ENCODE peak calls at places on chromosomes 16 and 17, in four cellular contexts. One of them, this sample, is unnamed.

GRCh38 chr17:50213026-50214015 is 11.9 kb upstream of the COL1A1 start:
- DNase-seq in effector memory CD4-positive, alpha-beta T cell: no peak
- DNase-seq in GM12891: peak
- DNase-seq in stimulated activated CD8-positive, alpha-beta memory T cell treated with anti-CD3 and anti-CD28 coated beads, Interleukin-4, amount 100 ng/mL, for 4 hours: no peak
- DNase-seq in this sample: no peak

GRCh38 chr17:36938566-36939058 is 1.3 kb downstream of the LHX1 start:
- DNase-seq in effector memory CD4-positive, alpha-beta T cell: no peak
- DNase-seq in GM12891: no peak
- DNase-seq in stimulated activated CD8-positive, alpha-beta memory T cell treated with anti-CD3 and anti-CD28 coated beads, Interleukin-4, amount 100 ng/mL, for 4 hours: no peak
- DNase-seq in this sample: no peak

GRCh38 chr17:36212958-36213357 is 2.1 kb downstream of the CCL4L2 start:
- DNase-seq in effector memory CD4-positive, alpha-beta T cell: no peak
- DNase-seq in GM12891: no peak
- DNase-seq in stimulated activated CD8-positive, alpha-beta memory T cell treated with anti-CD3 and anti-CD28 coated beads, Interleukin-4, amount 100 ng/mL, for 4 hours: no peak
- DNase-seq in this sample: no peak

GRCh38 chr17:31067699-31068184 is 27.0 kb upstream of the NF1 start:
- DNase-seq in effector memory CD4-positive, alpha-beta T cell: no peak
- DNase-seq in GM12891: no peak
- DNase-seq in stimulated activated CD8-positive, alpha-beta memory T cell treated with anti-CD3 and anti-CD28 coated beads, Interleukin-4, amount 100 ng/mL, for 4 hours: no peak
- DNase-seq in this sample: no peak

GRCh38 chr16:59543641-59544040 is 809.5 kb upstream of the GOT2 start:
- DNase-seq in effector memory CD4-positive, alpha-beta T cell: no peak
- DNase-seq in GM12891: no peak
- DNase-seq in stimulated activated CD8-positive, alpha-beta memory T cell treated with anti-CD3 and anti-CD28 coated beads, Interleukin-4, amount 100 ng/mL, for 4 hours: no peak
- DNase-seq in this sample: no peak

GRCh38 chr17:62848334-62848733 is 40.2 kb upstream of the MARCHF10 start:
- DNase-seq in effector memory CD4-positive, alpha-beta T cell: no peak
- DNase-seq in GM12891: no peak
- DNase-seq in stimulated activated CD8-positive, alpha-beta memory T cell treated with anti-CD3 and anti-CD28 coated beads, Interleukin-4, amount 100 ng/mL, for 4 hours: no peak
- DNase-seq in this sample: no peak

GRCh38 chr16:67516296-67517177 is 12.1 kb upstream of the RIPOR1 start:
- DNase-seq in effector memory CD4-positive, alpha-beta T cell: no peak
- DNase-seq in GM12891: no peak
- DNase-seq in stimulated activated CD8-positive, alpha-beta memory T cell treated with anti-CD3 and anti-CD28 coated beads, Interleukin-4, amount 100 ng/mL, for 4 hours: no peak
- DNase-seq in this sample: no peak

GRCh38 chr16:27364493-27365141 is 37.4 kb upstream of the IL21R start:
- DNase-seq in effector memory CD4-positive, alpha-beta T cell: no peak
- DNase-seq in GM12891: no peak
- DNase-seq in stimulated activated CD8-positive, alpha-beta memory T cell treated with anti-CD3 and anti-CD28 coated beads, Interleukin-4, amount 100 ng/mL, for 4 hours: no peak
- DNase-seq in this sample: no peak

GRCh38 chr17:1577657-1578428 is 15.3 kb upstream of the PITPNA start:
- DNase-seq in effector memory CD4-positive, alpha-beta T cell: no peak
- DNase-seq in GM12891: peak
- DNase-seq in stimulated activated CD8-positive, alpha-beta memory T cell treated with anti-CD3 and anti-CD28 coated beads, Interleukin-4, amount 100 ng/mL, for 4 hours: no peak
- DNase-seq in this sample: no peak

GRCh38 chr16:75273054-75273925 is 21.9 kb upstream of the BCAR1 start:
- DNase-seq in effector memory CD4-positive, alpha-beta T cell: no peak
- DNase-seq in GM12891: no peak
- DNase-seq in stimulated activated CD8-positive, alpha-beta memory T cell treated with anti-CD3 and anti-CD28 coated beads, Interleukin-4, amount 100 ng/mL, for 4 hours: no peak
- DNase-seq in this sample: no peak

GRCh38 chr16:28317040-28317880 is 24.9 kb downstream of the SBK1 start:
- DNase-seq in effector memory CD4-positive, alpha-beta T cell: peak
- DNase-seq in GM12891: peak
- DNase-seq in stimulated activated CD8-positive, alpha-beta memory T cell treated with anti-CD3 and anti-CD28 coated beads, Interleukin-4, amount 100 ng/mL, for 4 hours: peak
- DNase-seq in this sample: peak

GRCh38 chr16:72657791-72658190 is 390.1 kb downstream of the ZFHX3 start:
- DNase-seq in effector memory CD4-positive, alpha-beta T cell: no peak
- DNase-seq in GM12891: peak
- DNase-seq in stimulated activated CD8-positive, alpha-beta memory T cell treated with anti-CD3 and anti-CD28 coated beads, Interleukin-4, amount 100 ng/mL, for 4 hours: no peak
- DNase-seq in this sample: peak

GRCh38 chr16:70512456-70512855 is 10.9 kb downstream of the COG4 start:
- DNase-seq in effector memory CD4-positive, alpha-beta T cell: no peak
- DNase-seq in GM12891: no peak
- DNase-seq in stimulated activated CD8-positive, alpha-beta memory T cell treated with anti-CD3 and anti-CD28 coated beads, Interleukin-4, amount 100 ng/mL, for 4 hours: no peak
- DNase-seq in this sample: no peak

GRCh38 chr17:5468075-5468473 is 708 bp downstream of the DHX33 start:
- DNase-seq in effector memory CD4-positive, alpha-beta T cell: no peak
- DNase-seq in GM12891: no peak
- DNase-seq in stimulated activated CD8-positive, alpha-beta memory T cell treated with anti-CD3 and anti-CD28 coated beads, Interleukin-4, amount 100 ng/mL, for 4 hours: peak
- DNase-seq in this sample: no peak

GRCh38 chr16:4962716-4963115 is 4.6 kb downstream of the SEC14L5 start:
- DNase-seq in effector memory CD4-positive, alpha-beta T cell: no peak
- DNase-seq in GM12891: no peak
- DNase-seq in stimulated activated CD8-positive, alpha-beta memory T cell treated with anti-CD3 and anti-CD28 coated beads, Interleukin-4, amount 100 ng/mL, for 4 hours: no peak
- DNase-seq in this sample: no peak

GRCh38 chr16:58026139-58026704 is 668 bp downstream of the MMP15 start:
- DNase-seq in effector memory CD4-positive, alpha-beta T cell: no peak
- DNase-seq in GM12891: no peak
- DNase-seq in stimulated activated CD8-positive, alpha-beta memory T cell treated with anti-CD3 and anti-CD28 coated beads, Interleukin-4, amount 100 ng/mL, for 4 hours: no peak
- DNase-seq in this sample: no peak

GRCh38 chr17:68718924-68719323 is 117.8 kb upstream of the FAM20A start:
- DNase-seq in effector memory CD4-positive, alpha-beta T cell: no peak
- DNase-seq in GM12891: no peak
- DNase-seq in stimulated activated CD8-positive, alpha-beta memory T cell treated with anti-CD3 and anti-CD28 coated beads, Interleukin-4, amount 100 ng/mL, for 4 hours: no peak
- DNase-seq in this sample: no peak

GRCh38 chr16:14289692-14290340 is 218.7 kb downstream of the MRTFB start:
- DNase-seq in effector memory CD4-positive, alpha-beta T cell: no peak
- DNase-seq in GM12891: no peak
- DNase-seq in stimulated activated CD8-positive, alpha-beta memory T cell treated with anti-CD3 and anti-CD28 coated beads, Interleukin-4, amount 100 ng/mL, for 4 hours: no peak
- DNase-seq in this sample: no peak